ENCODE peak calls at places on chromosomes 1 and 21, in seven cellular contexts. D, I, R, E, S, T and K are unnamed samples.

GRCh38 chr21:29660047-29660720 is 279.6 kb downstream of the GRIK1 start:
- DNase-seq in D (no peak), I (no peak), R (no peak), E (no peak), S (no peak), T (no peak), K (no peak)

GRCh38 chr1:226444901-226445300 is 37.0 kb upstream of the PARP1 start:
- DNase-seq in D (no peak), I (peak; percentile 24), R (no peak), E (peak; percentile 58), S (no peak), T (no peak), K (no peak)

GRCh38 chr1:181013144-181013543 is 9.5 kb downstream of the STX6 start:
- DNase-seq in D (no peak), I (no peak), R (no peak), E (no peak), S (no peak), T (no peak), K (peak; percentile 54)

GRCh38 chr1:44798481-44799365 is 1.5 kb upstream of the PLK3 start:
- DNase-seq in D (no peak), I (no peak), R (no peak), E (no peak), S (no peak), T (no peak), K (no peak)

GRCh38 chr1:9241891-9242290 is 7.3 kb downstream of the H6PD start:
- DNase-seq in D (no peak), I (no peak), R (no peak), E (no peak), S (no peak), T (no peak), K (no peak)

GRCh38 chr21:44878053-44878982 is 4.8 kb upstream of the PTTG1IP start:
- DNase-seq in D (no peak), I (peak; percentile 63), R (peak; percentile 89), E (no peak), S (no peak), T (peak; percentile 58), K (no peak)

GRCh38 chr1:243301059-243301458 is 45.2 kb downstream of the SDCCAG8 start:
- DNase-seq in D (no peak), I (no peak), R (no peak), E (no peak), S (peak; percentile 85), T (no peak), K (peak; percentile 28)

GRCh38 chr1:52593495-52593894 is 8.7 kb upstream of the GPX7 start:
- DNase-seq in D (no peak), I (no peak), R (no peak), E (no peak), S (no peak), T (no peak), K (no peak)

GRCh38 chr1:34984435-34985062 is 598 bp downstream of the TMEM35B start:
- DNase-seq in D (peak; percentile 59), I (peak; percentile 43), R (peak; percentile 37), E (no peak), S (peak; percentile 46), T (no peak), K (peak; percentile 40)

GRCh38 chr1:34987018-34987417 is 1.9 kb upstream of the TMEM35B start:
- DNase-seq in D (no peak), I (no peak), R (peak; percentile 70), E (no peak), S (peak; percentile 57), T (no peak), K (no peak)

GRCh38 chr1:34982820-34983376 is 2.2 kb downstream of the TMEM35B start:
- DNase-seq in D (no peak), I (no peak), R (no peak), E (no peak), S (no peak), T (no peak), K (peak; percentile 31)

GRCh38 chr1:34983700-34984355 is 1.3 kb downstream of the TMEM35B start:
- DNase-seq in D (no peak), I (no peak), R (peak; percentile 12), E (no peak), S (no peak), T (no peak), K (peak; percentile 23)

GRCh38 chr1:34985063-34985770 is at the start of gene TMEM35B:
- DNase-seq in D (peak; percentile 79), I (peak; percentile 78), R (peak; percentile 48), E (peak; percentile 72), S (peak; percentile 41), T (peak; percentile 33), K (peak; percentile 50)
- TF ChIP-seq CTCF in D (no peak), I (no peak), R (no peak), E (no peak), S (peak; percentile 5), T (no peak), K (no peak)

GRCh38 chr1:179031284-179031683 is 5.6 kb downstream of the FAM20B start:
- DNase-seq in D (no peak), I (no peak), R (no peak), E (no peak), S (no peak), T (no peak), K (no peak)
- H3K4me3 ChIP-seq in D (no peak overlapping the region), I (no peak overlapping the region), R (no peak overlapping the region), E (no peak overlapping the region), S (no peak overlapping the region), T (no peak overlapping the region), K (no peak overlapping the region)

DNA sequence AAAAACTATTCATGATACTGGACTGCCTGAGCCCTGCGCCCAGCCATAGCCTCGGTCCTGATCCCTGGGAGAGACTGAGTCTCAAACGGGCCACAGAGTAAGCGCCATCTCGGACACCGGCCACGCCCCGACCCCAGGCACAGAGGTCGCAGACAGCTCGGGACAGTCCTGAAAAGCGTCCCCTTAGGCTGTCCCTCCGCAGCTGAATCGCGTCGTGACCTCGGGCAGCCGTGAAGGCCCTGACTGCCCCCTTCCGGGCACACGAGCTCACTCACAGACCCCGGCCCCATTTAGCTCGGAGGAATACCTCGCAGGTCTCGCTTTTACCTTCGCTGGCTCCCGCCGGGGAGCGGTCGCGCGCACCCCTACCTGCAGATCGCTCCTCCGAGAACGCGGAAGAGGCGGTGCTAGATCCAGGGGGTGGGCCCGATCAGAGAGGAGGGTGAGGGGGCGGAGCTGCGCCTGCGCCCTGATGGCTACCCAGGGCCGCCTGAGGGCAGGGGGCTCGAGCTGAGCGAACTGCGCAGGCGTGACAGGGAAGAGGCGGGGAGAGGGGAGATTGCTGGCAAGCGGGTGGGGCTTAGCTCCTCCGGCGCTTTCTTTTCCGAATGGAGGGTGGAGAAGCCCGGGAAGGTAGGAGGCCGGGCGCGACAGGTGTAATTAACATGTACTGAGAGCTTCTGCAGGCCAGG is at the start of gene MKNK1:
- DNase-seq in D (peak; percentile 97), I (peak; percentile 99), R (peak; percentile 97), E (peak; percentile 98), S (peak; percentile 94), T (peak; percentile 90), K (peak; percentile 95)
- TF ChIP-seq CTCF in D (no peak), I (no peak), R (no peak), E (no peak), S (peak; percentile 31), T (no peak), K (peak; percentile 4)

DNA sequence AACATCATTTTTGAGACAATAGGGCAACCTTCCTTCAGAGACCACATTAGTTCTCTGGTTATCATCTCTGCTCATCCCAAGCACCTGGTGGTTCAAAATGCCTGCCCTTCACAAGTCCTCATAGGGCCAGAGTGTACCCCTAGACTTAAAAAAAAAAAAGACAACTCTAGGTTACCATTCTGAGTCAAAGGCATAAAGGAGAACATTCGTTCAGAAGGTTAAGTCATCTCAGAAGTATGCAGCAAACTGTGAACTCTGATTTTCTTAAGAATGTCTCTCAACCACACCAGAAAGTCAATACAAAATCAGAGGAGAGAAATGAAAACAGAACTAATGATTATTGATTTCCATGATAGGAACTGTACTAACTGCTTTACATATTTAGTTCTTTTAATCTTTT is 9.2 kb upstream of the BEND5 start:
- DNase-seq in D (no peak), I (no peak), R (no peak), E (no peak), S (no peak), T (no peak), K (no peak)
- H3K4me3 ChIP-seq in D (no peak overlapping the region), I (no peak overlapping the region), R (no peak overlapping the region), E (no peak overlapping the region), S (no peak overlapping the region), T (no peak overlapping the region), K (no peak overlapping the region)

GRCh38 chr1:53949023-53949611 is 3.0 kb downstream of the LRRC42 start:
- DNase-seq in D (peak; percentile 21), I (peak; percentile 29), R (peak; percentile 72), E (no peak), S (peak; percentile 66), T (peak; percentile 47), K (peak; percentile 69)
- TF ChIP-seq CTCF in D (no peak), I (peak; percentile 31), R (peak; percentile 85), E (peak; percentile 39), S (peak; percentile 78), T (peak; percentile 46), K (peak; percentile 72)

GRCh38 chr1:193111641-193112090 is 6.5 kb upstream of the GLRX2 start:
- DNase-seq in D (no peak), I (no peak), R (peak; percentile 66), E (no peak), S (peak; percentile 89), T (peak; percentile 57), K (peak; percentile 91)
- H3K4me3 ChIP-seq in D (no peak overlapping the region), I (no peak overlapping the region), R (peak overlapping the region; percentile 45), E (no peak overlapping the region), S (no peak overlapping the region), T (no peak overlapping the region), K (no peak overlapping the region)

GRCh38 chr1:221473392-221473791 is 268.5 kb downstream of the DUSP10 start:
- DNase-seq in D (no peak), I (no peak), R (no peak), E (no peak), S (no peak), T (no peak), K (no peak)

GRCh38 chr1:221478050-221478949 is 263.6 kb downstream of the DUSP10 start:
- DNase-seq in D (peak; percentile 18), I (peak; percentile 28), R (peak; percentile 94), E (peak; percentile 48), S (peak; percentile 83), T (peak; percentile 79), K (peak; percentile 89)
- TF ChIP-seq CTCF in D (peak; percentile 15), I (peak; percentile 36), R (peak; percentile 98), E (peak; percentile 29), S (peak; percentile 86), T (peak; percentile 89), K (peak; percentile 99)

GRCh38 chr1:31923905-31924304 is 14.3 kb downstream of the PTP4A2 start:
- DNase-seq in D (no peak), I (no peak), R (no peak), E (no peak), S (no peak), T (no peak), K (no peak)
- H3K4me3 ChIP-seq in D (no peak overlapping the region), I (no peak overlapping the region), R (no peak overlapping the region), E (no peak overlapping the region), S (no peak overlapping the region), T (no peak overlapping the region), K (no peak overlapping the region)